ENCODE peak calls at places on chromosomes 5 and 9, in ten cellular contexts. T, K, O, B, X, U, W, Z, Y and L are unnamed samples.

GRCh38 chr5:39775458-39776365 is 350.9 kb upstream of the DAB2 start:
- DNase-seq in W (no peak), T (peak; percentile 89), Z (no peak), X (no peak), K (no peak), Y (no peak), U (no peak), O (no peak), B (no peak), L (peak; percentile 82)

GRCh38 chr5:59042201-59042600 is 459.3 kb downstream of the RAB3C start:
- DNase-seq in X (no peak), T (peak; percentile 60), Z (no peak), B (no peak), K (no peak), W (no peak), Y (no peak), U (no peak), O (no peak), L (peak; percentile 27)

GRCh38 chr5:179768326-179769085 is 25.3 kb upstream of the LTC4S start:
- DNase-seq in O (peak; percentile 20), K (no peak), T (no peak), Z (no peak), B (no peak), Y (no peak), U (no peak), W (no peak), X (no peak), L (no peak)

GRCh38 chr5:81787843-81788242 is 36.9 kb upstream of the SSBP2 start:
- DNase-seq in X (peak; percentile 9), B (no peak), U (no peak), K (peak; percentile 31), T (peak; percentile 46), Z (peak; percentile 82), Y (no peak), W (no peak), O (no peak), L (peak; percentile 23)

GRCh38 chr5:178632305-178632704 is 5.5 kb upstream of the CLK4 start:
- DNase-seq in O (no peak), B (no peak), Y (no peak), X (no peak), K (no peak), U (no peak), W (no peak), Z (no peak), T (no peak), L (no peak)

GRCh38 chr5:140165101-140165920 is 9.7 kb upstream of the CYSTM1 start:
- DNase-seq in Y (no peak), K (no peak), U (no peak), O (no peak), X (no peak), W (no peak), B (peak; percentile 57), Z (no peak), T (no peak), L (no peak)

GRCh38 chr9:126842977-126843799 is 17.3 kb upstream of the ZBTB34 start:
- DNase-seq in Z (no peak), W (no peak), Y (no peak), B (no peak), U (no peak), T (no peak), K (no peak), X (no peak), O (no peak), L (no peak)

GRCh38 chr9:132244582-132245455 is 83.0 kb downstream of the NTNG2 start:
- DNase-seq in Y (no peak), W (no peak), U (peak; percentile 54), K (no peak), Z (no peak), B (no peak), T (no peak), O (no peak), X (no peak), L (peak; percentile 33)

GRCh38 chr5:154849791-154850201 is 607 bp downstream of the FAXDC2 start:
- DNase-seq in U (no peak), B (no peak), T (no peak), K (no peak), Z (no peak), O (no peak), W (no peak), X (peak; percentile 19), Y (no peak), L (no peak)